ENCODE peak calls at places on chromosomes 11 and 22, in four cellular contexts. A, Z, R and M are unnamed samples.

GRCh38 chr11:124194696-124195418 is 11.7 kb downstream of the OR10D3 start:
- DNase-seq in A (peak), Z (peak), R (peak), M (no peak)

GRCh38 chr11:109426442-109426841 is 4.5 kb downstream of the C11orf87 start:
- DNase-seq in Z (no peak), R (no peak), A (no peak), M (no peak)

GRCh38 chr11:126518996-126519351 is 163.5 kb downstream of the ST3GAL4 start:
- DNase-seq in A (no peak), Z (no peak), R (no peak), M (no peak)

GRCh38 chr22:36397081-36397766 is 9.5 kb upstream of the MYH9 start:
- DNase-seq in R (no peak), Z (no peak), A (no peak), M (no peak)

GRCh38 chr11:69442807-69443137 is 38.7 kb upstream of the LINC01488 start:
- DNase-seq in A (peak), Z (no peak), R (no peak), M (no peak)

GRCh38 chr11:125494987-125495725 is 909 bp downstream of the FEZ1 start:
- DNase-seq in R (no peak), A (no peak), Z (no peak), M (peak)

GRCh38 chr22:42358643-42359558 is 73.3 kb downstream of the NFAM1 start:
- DNase-seq in A (no peak), R (no peak), Z (no peak), M (no peak)

GRCh38 chr22:37232140-37232998 is 11.7 kb downstream of the RAC2 start:
- DNase-seq in R (no peak), Z (no peak), A (no peak), M (no peak)

GRCh38 chr11:2099523-2100316 is 39.5 kb downstream of the IGF2 start:
- DNase-seq in Z (no peak), R (no peak), A (no peak), M (no peak)

GRCh38 chr11:27233654-27234042 is 129.4 kb downstream of the CCDC34 start:
- DNase-seq in A (no peak), R (no peak), Z (no peak), M (no peak)

GRCh38 chr11:45737056-45737455 is 67.9 kb upstream of the SLC35C1 start:
- DNase-seq in R (no peak), A (no peak), Z (no peak), M (no peak)

GRCh38 chr11:45741032-45741431 is 63.9 kb upstream of the SLC35C1 start:
- DNase-seq in R (no peak), A (no peak), Z (no peak), M (no peak)

GRCh38 chr11:45739866-45740265 is 65.1 kb upstream of the SLC35C1 start:
- DNase-seq in Z (no peak), R (no peak), A (no peak), M (no peak)

GRCh38 chr11:45732343-45732742 is 66.9 kb upstream of the CHST1 start:
- DNase-seq in Z (no peak), A (no peak), R (no peak), M (no peak)

GRCh38 chr11:45736424-45736823 is 68.5 kb upstream of the SLC35C1 start:
- DNase-seq in A (peak), R (no peak), Z (peak), M (no peak)
- TF ChIP-seq SPI1 in A (no peak), R (no peak), Z (no peak), M (no peak)

GRCh38 chr11:70700871-70701270 is 302.5 kb downstream of the CTTN start:
- DNase-seq in R (no peak), A (no peak), Z (no peak), M (no peak)

GRCh38 chr11:70702040-70702648 is 303.8 kb downstream of the CTTN start:
- DNase-seq in Z (no peak), R (no peak), A (no peak), M (no peak)

GRCh38 chr11:70705930-70706329 is 307.6 kb downstream of the CTTN start:
- DNase-seq in A (no peak), R (no peak), Z (no peak), M (no peak)

GRCh38 chr11:70705097-70705496 is 306.8 kb downstream of the CTTN start:
- DNase-seq in Z (no peak), A (no peak), R (no peak), M (no peak)

DNA sequence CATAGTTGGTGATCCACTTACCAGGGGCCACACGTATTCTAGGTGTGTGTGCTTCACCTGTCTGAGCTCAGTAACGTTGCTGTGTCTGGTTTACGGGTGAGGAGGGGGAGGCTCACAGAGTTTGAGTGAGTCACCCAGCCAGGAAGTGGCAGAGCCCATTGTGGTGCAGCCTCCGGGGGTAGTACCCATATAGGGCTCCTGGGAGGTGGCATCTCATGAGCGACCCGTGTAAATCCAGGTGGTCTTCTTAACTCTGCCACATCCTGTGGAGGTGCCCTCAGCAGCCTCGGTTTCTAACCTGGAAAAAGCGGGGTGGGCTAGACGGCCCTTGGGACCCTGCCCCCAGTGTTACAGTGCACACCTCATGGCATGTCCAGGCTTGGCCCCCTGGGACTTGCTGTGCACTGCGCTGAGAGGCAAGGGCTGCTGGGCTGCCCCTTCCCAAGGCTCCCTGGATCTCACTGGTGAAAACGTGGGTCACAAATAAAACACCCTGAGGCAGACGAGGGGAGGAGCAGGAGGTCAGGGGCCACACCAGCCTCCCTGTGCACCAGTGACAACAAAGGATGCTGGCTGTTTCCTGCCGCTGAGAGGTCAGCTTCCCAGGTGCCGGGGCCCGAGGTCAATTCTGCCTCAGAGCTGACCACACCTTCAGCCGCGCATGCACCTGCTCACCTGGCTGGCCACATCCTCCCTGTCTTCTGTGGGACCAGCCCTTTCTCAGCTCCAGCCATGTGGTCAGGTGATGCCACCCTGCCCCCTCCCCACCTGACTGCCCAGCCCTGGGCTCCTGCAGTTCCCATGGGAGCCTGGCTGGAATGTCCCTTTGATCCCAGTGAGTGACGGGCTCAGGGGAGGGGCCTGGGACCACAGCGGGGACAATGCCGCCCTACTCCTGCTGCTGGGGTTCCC is 305.1 kb downstream of the CTTN start:
- DNase-seq in R (no peak), Z (no peak), A (no peak), M (no peak)
- TF ChIP-seq SPI1 in R (no peak), Z (no peak), A (no peak), M (no peak)

GRCh38 chr11:35559949-35560348 is 34.5 kb upstream of the PAMR1 start:
- DNase-seq in R (no peak), Z (no peak), A (no peak), M (no peak)

GRCh38 chr11:35566161-35566560 is 40.7 kb upstream of the PAMR1 start:
- DNase-seq in A (no peak), R (no peak), Z (no peak), M (no peak)

GRCh38 chr11:35566885-35567284 is 41.5 kb upstream of the PAMR1 start:
- DNase-seq in Z (no peak), R (no peak), A (no peak), M (no peak)

GRCh38 chr11:35564246-35564595 is 38.8 kb upstream of the PAMR1 start:
- DNase-seq in R (no peak), Z (no peak), A (no peak), M (no peak)

DNA sequence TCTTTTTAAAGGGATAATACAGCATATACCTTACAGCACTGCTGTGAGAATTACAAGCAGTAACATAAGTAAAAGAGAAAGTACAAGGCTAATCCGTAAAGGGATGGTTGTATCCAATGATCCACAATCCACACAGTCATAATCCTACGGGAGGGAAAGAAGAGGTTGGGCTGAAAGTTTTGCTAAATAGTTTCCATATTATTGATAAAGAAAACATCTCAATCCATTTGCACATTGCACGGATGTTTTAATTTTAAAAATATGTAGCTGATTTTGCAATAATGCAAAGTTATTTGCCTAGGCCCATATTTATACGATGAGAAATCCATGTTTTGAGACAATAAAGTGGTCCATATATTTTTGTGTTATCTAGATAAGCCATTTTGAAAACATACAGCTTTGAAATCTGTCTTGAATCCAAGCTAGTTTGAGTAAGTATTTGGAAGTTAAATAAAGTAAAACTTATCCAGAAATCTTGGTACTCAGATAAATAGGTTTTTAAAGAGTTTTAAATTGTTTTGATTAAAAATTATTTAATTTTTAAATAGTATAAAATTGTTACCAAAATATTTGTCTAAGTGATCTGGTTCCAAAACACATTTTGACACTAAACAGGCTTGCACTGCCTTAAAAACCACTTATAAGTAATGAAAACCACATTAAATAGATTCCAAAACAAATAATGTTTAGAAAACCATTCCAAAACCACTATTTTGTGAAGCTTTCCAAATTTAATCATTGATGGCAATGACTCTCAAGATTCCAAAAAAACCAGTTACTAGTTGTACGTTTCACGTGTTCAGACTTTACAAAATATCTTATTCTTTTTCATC is 38.2 kb upstream of the PAMR1 start:
- DNase-seq in Z (no peak), A (no peak), R (no peak), M (no peak)
- TF ChIP-seq SPI1 in Z (no peak), A (no peak), R (no peak), M (no peak)

GRCh38 chr11:119827113-119827512 is 98.1 kb upstream of the NECTIN1 start:
- DNase-seq in R (no peak), A (no peak), Z (no peak), M (no peak)

GRCh38 chr11:119828011-119828410 is 99.0 kb upstream of the NECTIN1 start:
- DNase-seq in A (no peak), R (no peak), Z (no peak), M (no peak)

GRCh38 chr11:119829407-119829806 is 100.4 kb upstream of the NECTIN1 start:
- DNase-seq in Z (no peak), R (no peak), A (no peak), M (no peak)

GRCh38 chr11:119830400-119830799 is 101.4 kb upstream of the NECTIN1 start:
- DNase-seq in Z (no peak), A (no peak), R (no peak), M (no peak)

DNA sequence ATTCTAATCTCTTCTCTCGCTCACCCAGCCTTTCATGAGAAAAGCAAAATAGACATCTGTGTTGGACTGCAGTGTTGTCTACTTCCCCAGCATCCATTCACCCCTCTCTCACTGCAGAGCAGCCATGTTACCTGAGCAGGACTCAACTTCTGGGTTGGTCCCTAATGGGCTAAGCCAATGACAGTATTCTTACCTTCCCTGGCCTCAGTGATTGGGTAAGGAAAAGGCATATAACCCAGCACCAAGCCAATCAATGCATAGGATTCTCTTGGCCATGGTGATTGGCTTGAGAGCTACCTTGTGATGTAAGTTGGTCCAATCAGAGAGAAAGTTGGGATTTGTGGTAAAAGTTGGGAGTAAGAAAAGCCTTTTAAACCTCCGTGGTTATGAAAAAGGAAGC is 99.8 kb upstream of the NECTIN1 start:
- DNase-seq in R (no peak), A (no peak), Z (no peak), M (no peak)
- TF ChIP-seq SPI1 in R (no peak), A (no peak), Z (no peak), M (no peak)

GRCh38 chr22:28953399-28953798 is 70.0 kb downstream of the ZNRF3 start:
- DNase-seq in R (no peak), Z (no peak), A (no peak), M (no peak)

GRCh38 chr22:28953976-28954880 is 70.9 kb downstream of the ZNRF3 start:
- DNase-seq in R (no peak), A (no peak), Z (no peak), M (no peak)

GRCh38 chr22:28956506-28956905 is 73.1 kb downstream of the ZNRF3 start:
- DNase-seq in R (no peak), Z (peak), A (no peak), M (no peak)

GRCh38 chr22:28958611-28959010 is 75.2 kb downstream of the ZNRF3 start:
- DNase-seq in A (no peak), Z (no peak), R (no peak), M (no peak)

DNA sequence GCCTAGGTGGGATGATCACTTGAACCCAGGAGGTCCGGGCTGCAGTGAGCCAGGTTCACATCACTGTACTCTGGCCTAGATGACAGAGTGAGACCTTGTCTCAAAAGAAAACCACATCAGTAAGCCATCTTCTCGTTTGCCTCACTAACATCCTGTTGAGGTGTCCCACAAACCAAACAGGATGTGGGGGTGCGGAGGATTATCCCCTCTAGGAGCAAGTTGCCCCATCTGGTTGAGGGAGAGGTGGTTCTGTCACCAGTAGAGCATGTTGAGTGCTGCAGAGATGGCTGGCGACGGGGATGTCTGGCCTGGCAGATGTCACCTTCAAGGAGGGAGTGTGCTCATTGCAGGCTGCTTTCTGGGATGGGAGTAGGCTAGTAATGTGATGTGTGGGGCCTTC is 72.4 kb downstream of the ZNRF3 start:
- DNase-seq in Z (peak), R (peak), A (no peak), M (peak)
- TF ChIP-seq SPI1 in Z (no peak), R (no peak), A (no peak), M (no peak)

GRCh38 chr22:49549256-49549655 is 278.4 kb downstream of the BRD1 start:
- DNase-seq in A (no peak), Z (no peak), R (no peak), M (no peak)

GRCh38 chr22:49546811-49547585 is 280.7 kb downstream of the BRD1 start:
- DNase-seq in R (no peak), A (no peak), Z (no peak), M (no peak)

GRCh38 chr22:49547751-49548239 is 279.9 kb downstream of the BRD1 start:
- DNase-seq in R (no peak), A (no peak), Z (no peak), M (no peak)

GRCh38 chr22:49549851-49550430 is 277.7 kb downstream of the BRD1 start:
- DNase-seq in A (no peak), Z (no peak), R (no peak), M (no peak)

GRCh38 chr22:49548356-49549202 is 279.1 kb downstream of the BRD1 start:
- DNase-seq in R (no peak), A (no peak), Z (no peak), M (no peak)
- TF ChIP-seq SPI1 in R (no peak), A (no peak), Z (no peak), M (no peak)